ENCODE peak calls at places on chromosomes 3 and 15, in six cellular contexts. L is ovary, E is neural progenitor cell, M is astrocyte of the spinal cord, F is left ventricle myocardium inferior, U is GM12865. H is an unnamed sample.

GRCh38 chr3:194475978-194476377 is 10.8 kb downstream of the ATP13A3 start:
- DNase-seq in E (no peak), U (no peak), L (no peak), M (no peak), F (no peak), H (no peak)

GRCh38 chr15:88243895-88244787 is 12.4 kb downstream of the NTRK3 start:
- DNase-seq in M (peak), F (no peak), E (peak), U (peak), L (no peak), H (no peak)

GRCh38 chr3:36097180-36097579 is 283.1 kb upstream of the STAC start:
- DNase-seq in F (no peak), E (no peak), L (no peak), M (no peak), U (no peak), H (no peak)

GRCh38 chr3:150005243-150006102 is 34.8 kb upstream of the PFN2 start:
- DNase-seq in M (peak), E (no peak), U (no peak), F (no peak), L (no peak), H (no peak)

GRCh38 chr15:84034831-84035753 is 200.5 kb upstream of the GOLGA6L4 start:
- DNase-seq in M (peak), L (no peak), U (peak), E (peak), F (no peak), H (no peak)

GRCh38 chr3:127667119-127667681 is 5.6 kb upstream of the ABTB1 start:
- DNase-seq in U (no peak), E (no peak), M (no peak), F (no peak), L (no peak), H (no peak)

GRCh38 chr15:44536298-44536961 is 517 bp upstream of the EIF3J start:
- DNase-seq in L (no peak), U (no peak), F (peak), E (peak), M (no peak), H (peak)

GRCh38 chr15:72758195-72758594 is 25.4 kb downstream of the ADPGK start:
- DNase-seq in E (no peak), U (no peak), L (no peak), M (peak), F (no peak), H (peak)

GRCh38 chr3:180693656-180694055 is 14.4 kb upstream of the CCDC39 start:
- DNase-seq in F (no peak), L (no peak), U (no peak), E (no peak), M (no peak), H (no peak)

GRCh38 chr3:164467027-164467426 is 611.3 kb downstream of the SI start:
- DNase-seq in E (no peak), F (no peak), M (no peak), L (no peak), U (no peak), H (no peak)

GRCh38 chr3:196336319-196337145 is 1.7 kb downstream of the TM4SF19 start:
- DNase-seq in E (no peak), L (no peak), F (no peak), U (no peak), M (no peak), H (no peak)

GRCh38 chr3:15010664-15011063 is 54.5 kb downstream of the MRPS25 start:
- DNase-seq in L (no peak), E (no peak), M (no peak), F (no peak), U (no peak), H (no peak)

GRCh38 chr3:128841926-128842920 is 37.2 kb upstream of the ACAD9 start:
- DNase-seq in E (no peak), F (no peak), M (no peak), U (no peak), L (no peak), H (no peak)

GRCh38 chr3:12954891-12955650 is 113.7 kb upstream of the RPL32 start:
- DNase-seq in F (peak), U (peak), L (peak), M (peak), E (no peak), H (no peak)

GRCh38 chr3:74633021-74633420 is 18.6 kb upstream of the CNTN3 start:
- DNase-seq in L (no peak), M (no peak), E (no peak), U (no peak), F (no peak), H (no peak)

GRCh38 chr15:101723161-101723873 is 956 bp downstream of the TARS3 start:
- DNase-seq in U (peak), F (no peak), E (no peak), M (peak), L (no peak), H (no peak)

GRCh38 chr3:56192001-56192400 is 276.3 kb downstream of the ERC2 start:
- DNase-seq in U (no peak), E (no peak), M (no peak), L (no peak), F (no peak), H (no peak)

GRCh38 chr3:12187448-12188327 is 29.0 kb upstream of the TIMP4 start:
- DNase-seq in U (peak), L (peak), E (no peak), M (peak), F (peak), H (no peak)

GRCh38 chr3:2211568-2211967 is 112.9 kb downstream of the CNTN4 start:
- DNase-seq in L (no peak), M (no peak), U (no peak), E (no peak), F (no peak), H (no peak)

GRCh38 chr3:37712918-37713819 is 148.5 kb upstream of the CTDSPL start:
- DNase-seq in L (peak), U (no peak), F (no peak), M (peak), E (peak), H (peak)

GRCh38 chr15:77542491-77543001 is 90.2 kb downstream of the LINGO1 start:
- DNase-seq in L (no peak), U (no peak), E (no peak), F (no peak), M (peak), H (no peak)

GRCh38 chr3:339346-339745 is 142.8 kb downstream of the CHL1 start:
- DNase-seq in L (no peak), U (no peak), E (peak), M (no peak), F (no peak), H (no peak)

GRCh38 chr15:98946301-98947255 is 61.0 kb downstream of the PGPEP1L start:
- DNase-seq in E (no peak), F (peak), M (no peak), U (no peak), L (peak), H (no peak)

GRCh38 chr15:30990036-30990435 is 1.4 kb downstream of the MTMR10 start:
- DNase-seq in U (peak), M (no peak), F (no peak), L (no peak), E (no peak), H (no peak)

GRCh38 chr3:170806141-170806540 is 63.9 kb downstream of the RPL22L1 start:
- DNase-seq in U (no peak), L (no peak), F (no peak), E (no peak), M (no peak), H (no peak)

GRCh38 chr3:120496278-120496975 is 45.6 kb upstream of the FSTL1 start:
- DNase-seq in F (no peak), L (no peak), M (peak), E (no peak), U (no peak), H (peak)

GRCh38 chr3:81485444-81485865 is 276.0 kb downstream of the GBE1 start:
- DNase-seq in F (no peak), L (no peak), U (peak), M (peak), E (no peak), H (peak)

GRCh38 chr3:143078883-143079282 is 40.7 kb upstream of the CHST2 start:
- DNase-seq in U (no peak), L (no peak), E (no peak), F (no peak), M (peak), H (no peak)

GRCh38 chr3:129673897-129674797 is 67.7 kb upstream of the PLXND1 start:
- DNase-seq in F (no peak), M (no peak), E (no peak), L (no peak), U (peak), H (no peak)

GRCh38 chr15:57597431-57597830 is 5.7 kb downstream of the MYZAP start:
- DNase-seq in F (no peak), U (no peak), E (no peak), M (no peak), L (no peak), H (no peak)

GRCh38 chr15:57596978-57597377 is 5.3 kb downstream of the MYZAP start:
- DNase-seq in U (no peak), L (no peak), M (no peak), E (no peak), F (no peak), H (no peak)

GRCh38 chr15:57595011-57595866 is 3.5 kb downstream of the MYZAP start:
- DNase-seq in M (no peak), E (no peak), F (peak), L (no peak), U (no peak), H (no peak)

GRCh38 chr15:57594479-57594878 is 2.8 kb downstream of the MYZAP start:
- DNase-seq in E (no peak), M (no peak), L (no peak), F (no peak), U (no peak), H (no peak)

DNA sequence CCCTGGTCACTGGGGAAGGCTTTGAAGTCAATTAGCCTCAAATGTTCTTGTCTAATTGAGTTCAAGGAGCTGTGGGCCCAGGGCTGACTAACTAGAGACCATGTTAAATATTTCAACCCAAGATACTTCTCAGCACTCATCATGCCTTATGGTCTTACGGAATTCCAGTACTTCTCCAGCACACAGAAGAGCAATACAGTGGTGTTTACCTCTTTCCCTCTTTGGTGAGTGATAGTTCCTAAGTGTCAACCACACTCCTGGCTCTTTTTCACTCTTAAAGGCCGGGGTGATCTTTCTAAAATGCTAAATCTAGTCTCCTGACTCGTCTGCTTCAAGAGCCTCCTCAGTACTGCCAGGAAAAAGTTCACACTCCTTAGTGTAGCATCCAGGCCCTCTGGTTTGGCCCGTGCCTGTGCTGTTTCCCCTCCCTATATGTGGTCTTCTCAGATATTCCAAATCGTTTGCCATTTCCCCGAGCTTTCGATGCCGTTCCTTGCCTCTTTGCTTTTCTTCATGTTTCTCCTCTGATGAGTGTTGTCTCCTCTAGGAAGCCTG is 4.7 kb downstream of the MYZAP start:
- DNase-seq in L (no peak), F (no peak), M (no peak), U (no peak), E (no peak), H (no peak)
- H3K4me3 ChIP-seq in L (no peak), F (peak), M (no peak), U (no peak), E (no peak), H (no peak)

GRCh38 chr3:109098245-109098644 is 19.7 kb downstream of the MORC1 start:
- DNase-seq in L (no peak), F (no peak), M (no peak), U (peak), E (peak), H (no peak)
- TF ChIP-seq CTCF in L (no peak), F (peak), M (peak), U (peak), E (peak), H (no peak)

GRCh38 chr15:34336333-34336732 is 1.2 kb downstream of the SLC12A6 start:
- DNase-seq in M (no peak), U (peak), F (no peak), L (no peak), E (no peak), H (no peak)
- H3K4me3 ChIP-seq in M (no peak), U (peak), F (peak), L (no peak), E (peak), H (no peak)

GRCh38 chr3:160648701-160649100 is 28.3 kb upstream of the ARL14 start:
- DNase-seq in E (no peak), F (no peak), L (no peak), U (no peak), M (no peak), H (no peak)

GRCh38 chr3:160641675-160642330 is 35.2 kb upstream of the ARL14 start:
- DNase-seq in E (no peak), M (peak), L (no peak), F (no peak), U (no peak), H (peak)

GRCh38 chr3:160649596-160649995 is 27.4 kb upstream of the ARL14 start:
- DNase-seq in M (peak), L (no peak), U (no peak), E (no peak), F (no peak), H (no peak)

GRCh38 chr3:160644491-160644890 is 32.5 kb upstream of the ARL14 start:
- DNase-seq in L (no peak), F (no peak), E (peak), M (no peak), U (no peak), H (no peak)

GRCh38 chr3:160643994-160644393 is 33.0 kb upstream of the ARL14 start:
- DNase-seq in L (no peak), F (no peak), U (peak), M (peak), E (peak), H (no peak)
- TF ChIP-seq CTCF in L (no peak), F (no peak), U (no peak), M (peak), E (peak), H (no peak)